ENCODE peak calls at places on chromosomes 1 and 21, in six cellular contexts. O is AG09319; W is adrenal gland; E is NCI-H1436; A is naive thymus-derived CD8-positive, alpha-beta T cell; U is NCI-H1694. V is an unnamed sample.

GRCh38 chr1:16249838-16250241 is 12.9 kb upstream of the CPLANE2 start:
- DNase-seq in W (peak), U (no peak), O (peak), A (no peak), E (no peak), V (no peak)

GRCh38 chr1:87937774-87938173 is 609.1 kb downstream of the LMO4 start:
- DNase-seq in A (no peak), U (no peak), W (no peak), O (no peak), E (no peak), V (no peak)

GRCh38 chr1:203627819-203628184 is 1.2 kb downstream of the ATP2B4 start:
- DNase-seq in U (no peak), E (no peak), O (no peak), W (peak), A (no peak), V (no peak)

GRCh38 chr1:152190589-152190988 is 31.6 kb upstream of the RPTN start:
- DNase-seq in O (no peak), A (no peak), E (no peak), U (no peak), W (no peak), V (no peak)

GRCh38 chr21:25639167-25639921 is at the start of gene JAM2:
- DNase-seq in W (peak), U (peak), E (no peak), A (peak), O (no peak), V (peak)

GRCh38 chr1:28887835-28888682 is 26.3 kb upstream of the EPB41 start:
- DNase-seq in E (no peak), O (no peak), U (no peak), A (no peak), W (peak), V (peak)

GRCh38 chr1:119008483-119009299 is 20.5 kb upstream of the TBX15 start:
- DNase-seq in E (no peak), A (no peak), W (peak), O (no peak), U (peak), V (peak)

GRCh38 chr1:109514846-109515245 is 5.3 kb upstream of the AMIGO1 start:
- DNase-seq in U (no peak), W (no peak), A (no peak), O (no peak), E (no peak), V (no peak)

GRCh38 chr1:168135982-168136708 is 585 bp downstream of the GPR161 start:
- DNase-seq in U (no peak), O (no peak), A (no peak), W (no peak), E (no peak), V (no peak)

GRCh38 chr1:229059671-229060079 is 211.2 kb upstream of the RAB4A start:
- DNase-seq in W (no peak), A (no peak), U (no peak), O (no peak), E (no peak), V (no peak)

GRCh38 chr21:46555225-46555617 is 49.7 kb downstream of the S100B start:
- DNase-seq in O (no peak), A (no peak), U (no peak), E (no peak), W (peak), V (no peak)

GRCh38 chr1:7042322-7043231 is 257.3 kb downstream of the CAMTA1 start:
- DNase-seq in E (peak), W (no peak), A (no peak), U (peak), O (no peak), V (no peak)

GRCh38 chr1:234683856-234684632 is 74.1 kb upstream of the IRF2BP2 start:
- DNase-seq in U (no peak), E (no peak), O (peak), A (no peak), W (peak), V (peak)

GRCh38 chr21:21200939-21201610 is 202.9 kb downstream of the NCAM2 start:
- DNase-seq in W (no peak), U (no peak), A (no peak), E (no peak), O (no peak), V (no peak)

GRCh38 chr1:34924759-34925555 is 4.5 kb downstream of the DLGAP3 start:
- DNase-seq in W (peak), U (no peak), O (peak), E (no peak), A (peak), V (no peak)

V was measured in NCI-H446 treated with DMSO at 0.1 percent for 48 hours.